ENCODE peak calls at places on chromosomes 12 and 14, in ten cellular contexts. L, T, H, F, K, W, X, V, C and Q are unnamed samples.

GRCh38 chr14:56274556-56274955 is 156.3 kb downstream of the PELI2 start:
- DNase-seq in X (no peak), W (no peak), H (no peak), V (no peak), L (no peak), F (peak), C (no peak), T (no peak), K (no peak), Q (no peak)

GRCh38 chr14:106436310-106436905 is 910.0 kb downstream of the TMEM121 start:
- DNase-seq in F (no peak), L (no peak), W (peak), C (no peak), T (no peak), K (no peak), X (no peak), H (no peak), V (no peak), Q (no peak)

GRCh38 chr12:50734409-50735263 is 29.3 kb upstream of the ATF1 start:
- DNase-seq in T (no peak), K (peak), V (peak), C (no peak), F (peak), L (no peak), X (peak), W (peak), H (no peak), Q (no peak)

GRCh38 chr14:85531594-85532391 is 1.8 kb downstream of the FLRT2 start:
- DNase-seq in X (no peak), V (peak), C (peak), F (peak), L (peak), H (peak), K (no peak), T (no peak), W (peak), Q (no peak)

GRCh38 chr12:49783917-49784676 is 42.7 kb downstream of the TMBIM6 start:
- DNase-seq in X (no peak), V (peak), T (no peak), W (no peak), H (no peak), L (no peak), F (peak), K (no peak), C (no peak), Q (no peak)

GRCh38 chr14:74955229-74955999 is at the start of gene PGF:
- DNase-seq in W (peak), K (peak), C (peak), L (peak), V (no peak), X (peak), T (no peak), H (peak), F (peak), Q (no peak)

GRCh38 chr12:68482660-68483059 is 128.0 kb upstream of the RAP1B start:
- DNase-seq in L (no peak), V (no peak), T (no peak), C (no peak), H (no peak), F (no peak), K (no peak), X (no peak), W (no peak), Q (no peak)

GRCh38 chr14:74973003-74973614 is 17.7 kb upstream of the PGF start:
- DNase-seq in V (no peak), L (peak), T (no peak), X (no peak), K (no peak), C (peak), W (no peak), H (peak), F (peak), Q (no peak)

GRCh38 chr12:43847427-43847826 is 11.5 kb downstream of the TMEM117 start:
- DNase-seq in C (no peak), X (no peak), K (peak), F (peak), H (no peak), W (no peak), V (peak), L (no peak), T (peak), Q (peak)

GRCh38 chr12:119486599-119487154 is 106.9 kb upstream of the TMEM233 start:
- DNase-seq in K (no peak), C (no peak), X (no peak), L (no peak), T (no peak), H (no peak), W (peak), V (no peak), F (no peak), Q (no peak)

GRCh38 chr14:75640876-75641275 is 19.8 kb downstream of the ERG28 start:
- DNase-seq in H (no peak), F (no peak), W (no peak), X (no peak), T (no peak), K (peak), C (no peak), L (no peak), V (no peak), Q (no peak)

GRCh38 chr14:91320266-91320665 is 75.8 kb upstream of the GPR68 start:
- DNase-seq in V (no peak), K (no peak), H (no peak), L (no peak), X (no peak), F (peak), T (no peak), W (no peak), C (no peak), Q (no peak)

GRCh38 chr12:110224379-110225304 is 56.4 kb upstream of the ATP2A2 start:
- DNase-seq in H (no peak), F (peak), X (no peak), L (no peak), V (peak), W (no peak), K (peak), T (peak), C (peak), Q (no peak)

GRCh38 chr12:89947437-89948265 is 239.0 kb upstream of the ATP2B1 start:
- DNase-seq in V (peak), H (no peak), F (peak), T (no peak), C (no peak), W (peak), X (no peak), L (no peak), K (peak), Q (peak)

GRCh38 chr12:65330341-65330740 is 51.9 kb downstream of the MSRB3 start:
- DNase-seq in T (no peak), L (no peak), F (peak), H (no peak), X (no peak), V (peak), K (no peak), W (no peak), C (no peak), Q (no peak)

GRCh38 chr12:80216890-80217559 is 117.7 kb downstream of the OTOGL start:
- DNase-seq in L (no peak), F (no peak), K (no peak), H (no peak), X (no peak), W (peak), V (no peak), C (no peak), T (no peak), Q (no peak)

GRCh38 chr12:72282721-72283120 is 10.6 kb downstream of the TRHDE start:
- DNase-seq in H (no peak), K (peak), L (no peak), F (peak), W (peak), X (no peak), V (peak), C (no peak), T (no peak), Q (no peak)

GRCh38 chr12:27193106-27193505 is 51.0 kb upstream of the STK38L start:
- DNase-seq in C (no peak), L (no peak), V (peak), T (no peak), H (peak), X (no peak), W (no peak), F (no peak), K (no peak), Q (no peak)

GRCh38 chr12:27869567-27869966 is 89.5 kb upstream of the MANSC4 start:
- DNase-seq in L (no peak), H (peak), F (no peak), V (no peak), C (no peak), W (no peak), X (no peak), T (no peak), K (no peak), Q (no peak)

GRCh38 chr14:105993814-105994213 is 467.4 kb downstream of the TMEM121 start:
- DNase-seq in F (no peak), H (no peak), V (no peak), K (no peak), L (no peak), X (no peak), T (no peak), W (no peak), C (no peak), Q (no peak)

GRCh38 chr14:51182166-51182565 is 57.9 kb upstream of the TMX1 start:
- DNase-seq in T (peak), F (no peak), X (no peak), V (peak), H (no peak), W (no peak), C (no peak), K (peak), L (no peak), Q (peak)

GRCh38 chr12:103571286-103571685 is 15.8 kb upstream of the STAB2 start:
- DNase-seq in X (peak), H (peak), F (no peak), C (no peak), K (no peak), V (no peak), T (no peak), W (peak), L (no peak), Q (no peak)

GRCh38 chr12:102061096-102061555 is 665 bp downstream of the WASHC3 start:
- DNase-seq in F (no peak), C (no peak), K (peak), X (no peak), H (no peak), W (no peak), T (no peak), L (no peak), V (peak), Q (peak)

GRCh38 chr12:91493308-91493707 is 310.7 kb upstream of the DCN start:
- DNase-seq in W (no peak), X (no peak), K (peak), L (no peak), C (no peak), H (no peak), F (no peak), T (no peak), V (peak), Q (no peak)

GRCh38 chr12:66329941-66330340 is 27.6 kb downstream of the HELB start:
- DNase-seq in F (peak), K (no peak), C (no peak), X (no peak), T (peak), L (no peak), W (no peak), H (no peak), V (no peak), Q (peak)

GRCh38 chr12:123143753-123144461 is 7.0 kb downstream of the PITPNM2 start:
- DNase-seq in L (no peak), F (no peak), T (no peak), V (no peak), C (no peak), K (no peak), H (no peak), W (no peak), X (no peak), Q (no peak)
- H3K27ac ChIP-seq in L (no peak), F (no peak), T (no peak), V (no peak), C (peak), K (no peak), H (peak), W (no peak), X (peak), Q (no peak)

DNA sequence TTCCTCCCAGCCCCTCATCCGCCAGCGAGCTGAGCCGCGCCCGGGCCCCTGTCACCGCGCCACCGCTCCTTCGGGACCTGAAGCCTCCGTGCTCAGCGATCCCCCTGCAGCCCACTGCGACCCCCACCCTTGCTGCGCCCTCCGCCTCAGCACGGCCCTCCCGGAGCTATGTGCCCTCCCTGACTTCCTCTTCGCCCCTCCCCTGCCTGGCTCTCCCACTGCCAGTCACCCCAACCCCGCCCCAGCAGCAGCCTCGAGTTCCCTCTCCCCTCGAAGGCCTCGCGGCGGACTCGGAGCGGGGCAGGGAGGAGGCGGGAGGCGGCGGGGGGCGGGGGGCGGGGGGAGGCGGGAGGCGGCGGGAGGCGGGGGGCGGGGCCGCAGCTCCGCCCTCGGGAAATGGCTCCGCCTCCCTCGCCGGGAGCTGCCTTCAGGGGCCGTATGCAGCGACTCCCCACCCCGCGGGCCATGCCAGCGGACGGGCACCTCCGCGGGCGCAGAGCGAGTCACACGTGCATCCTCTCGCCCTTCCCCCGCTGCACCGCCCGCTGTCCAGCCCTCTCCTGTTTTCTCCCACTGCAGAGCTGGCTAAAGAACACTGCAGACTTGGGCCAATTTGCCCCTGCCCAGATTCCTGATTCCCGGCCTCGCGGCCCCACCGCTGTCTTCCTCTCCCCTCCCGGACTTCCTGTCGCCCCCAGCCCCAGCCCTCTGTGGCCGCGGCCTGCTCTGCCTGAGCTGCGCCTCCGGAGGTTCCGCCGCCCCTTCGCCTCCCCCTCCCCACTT is 29.1 kb upstream of the ADIPOR2 start:
- DNase-seq in T (peak), H (peak), L (peak), F (peak), X (peak), V (peak), W (peak), K (peak), C (peak), Q (no peak)
- H3K27ac ChIP-seq in T (peak), H (peak), L (no peak), F (no peak), X (peak), V (no peak), W (peak), K (no peak), C (peak), Q (peak)

GRCh38 chr14:52663850-52664249 is 31.5 kb downstream of the ERO1A start:
- DNase-seq in F (no peak), X (no peak), W (peak), T (no peak), L (no peak), V (no peak), K (no peak), C (no peak), H (no peak), Q (no peak)
- H3K27ac ChIP-seq in F (no peak), X (no peak), W (no peak), T (no peak), L (no peak), V (no peak), K (no peak), C (no peak), H (no peak), Q (no peak)

GRCh38 chr14:34875031-34875922 is at the start of gene BAZ1A:
- DNase-seq in K (peak), H (peak), C (peak), L (peak), W (peak), T (no peak), X (peak), V (peak), F (peak), Q (peak)
- H3K27ac ChIP-seq in K (peak), H (peak), C (peak), L (peak), W (peak), T (peak), X (peak), V (peak), F (peak), Q (peak)

DNA sequence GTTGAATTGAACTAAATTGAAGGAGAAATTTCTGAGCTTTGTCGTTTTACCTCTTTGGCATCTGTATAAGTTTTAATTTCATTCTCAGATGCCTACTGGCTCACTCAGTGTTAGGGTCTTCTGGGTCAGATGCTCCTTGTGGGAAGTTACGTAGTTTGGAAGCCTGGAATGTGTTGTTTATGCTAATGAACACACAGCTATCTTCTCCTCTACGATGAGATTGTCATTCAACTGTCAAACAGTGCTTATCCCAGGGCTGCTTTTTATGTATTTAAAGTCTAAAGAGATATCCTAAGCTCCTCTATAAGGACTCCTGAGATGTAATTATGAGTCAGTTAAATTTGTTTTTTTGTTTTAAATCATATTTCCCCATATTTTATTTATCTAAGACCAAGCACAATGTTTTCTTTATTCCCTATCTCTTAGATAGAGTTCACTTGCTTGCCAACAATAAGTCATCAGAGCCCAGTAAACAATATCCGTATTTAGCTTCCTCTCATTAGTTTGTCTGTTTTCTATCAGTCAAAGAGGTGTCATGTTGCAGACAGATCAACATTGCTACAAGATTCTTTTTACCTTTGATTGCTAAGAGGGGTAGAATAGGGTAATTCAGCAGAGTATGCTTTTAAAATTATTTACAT is 368.0 kb upstream of the PDE3A start:
- DNase-seq in T (no peak), H (no peak), V (no peak), W (peak), C (no peak), L (no peak), F (no peak), K (no peak), X (no peak), Q (no peak)
- H3K27ac ChIP-seq in T (no peak), H (peak), V (no peak), W (no peak), C (no peak), L (no peak), F (no peak), K (no peak), X (no peak), Q (no peak)

DNA sequence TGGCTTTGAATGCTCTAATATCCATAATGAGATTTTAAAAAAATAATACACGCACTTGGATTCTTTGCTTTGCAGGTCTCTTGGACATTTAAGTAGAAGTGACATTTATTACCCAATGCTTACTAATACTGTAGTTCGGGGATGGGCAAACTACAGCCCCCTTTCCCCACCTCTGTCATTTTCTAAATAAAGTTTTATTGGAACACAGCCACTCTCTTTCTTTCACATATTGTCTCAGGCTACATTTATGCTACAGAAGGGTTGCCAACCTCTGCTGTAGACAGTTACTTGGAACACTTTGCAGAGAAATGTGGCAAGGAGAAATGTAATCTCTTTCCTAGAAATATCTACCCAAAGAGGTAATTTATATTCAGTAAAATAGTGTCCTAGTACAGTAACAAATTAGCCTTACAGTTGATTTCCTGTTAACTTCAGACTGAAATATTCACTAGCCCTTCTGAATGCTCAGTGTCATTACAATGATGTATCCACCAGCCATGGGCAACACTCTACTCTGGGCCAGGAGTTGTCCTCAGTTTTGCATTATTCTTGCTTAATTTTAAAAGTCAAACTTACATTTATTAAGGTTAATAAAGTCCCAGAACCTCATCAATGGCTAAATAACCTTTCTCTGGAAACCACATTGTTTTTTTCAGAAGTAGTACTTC is 269.5 kb upstream of the AMIGO2 start:
- DNase-seq in V (no peak), F (no peak), X (no peak), K (no peak), T (no peak), L (no peak), H (no peak), W (no peak), C (no peak), Q (no peak)
- H3K27ac ChIP-seq in V (no peak), F (no peak), X (no peak), K (no peak), T (no peak), L (no peak), H (no peak), W (no peak), C (no peak), Q (no peak)

GRCh38 chr14:104435147-104436046 is 144.2 kb upstream of the C14orf180 start:
- DNase-seq in T (no peak), K (no peak), X (no peak), W (no peak), H (no peak), C (no peak), F (peak), V (no peak), L (peak), Q (no peak)
- H3K27ac ChIP-seq in T (no peak), K (no peak), X (no peak), W (no peak), H (peak), C (no peak), F (no peak), V (no peak), L (no peak), Q (no peak)

DNA sequence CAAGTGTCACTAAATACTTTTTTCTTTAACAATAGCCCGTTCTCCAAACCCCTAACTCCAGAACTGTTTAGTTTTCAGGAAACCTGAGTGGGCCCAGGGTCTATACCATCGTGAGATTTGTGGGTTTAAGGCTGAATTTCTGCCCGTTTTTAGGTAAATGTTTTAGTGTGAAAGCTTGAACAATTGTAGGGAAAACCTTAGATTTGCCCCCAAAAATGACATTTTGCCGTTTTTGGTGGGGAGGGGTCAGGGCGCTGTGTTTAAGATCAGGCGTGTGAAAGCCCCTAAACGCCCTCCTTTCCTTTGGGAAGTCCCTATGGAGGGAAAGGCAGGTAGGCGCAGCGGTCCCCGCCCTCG is 316 bp upstream of the PRPF39 start:
- DNase-seq in T (no peak), K (no peak), H (no peak), V (no peak), F (no peak), X (no peak), W (no peak), L (no peak), C (no peak), Q (no peak)
- H3K27ac ChIP-seq in T (peak), K (no peak), H (peak), V (peak), F (peak), X (no peak), W (no peak), L (no peak), C (peak), Q (peak)

GRCh38 chr14:35549551-35549950 is 15.6 kb downstream of the INSM2 start:
- DNase-seq in T (no peak), X (no peak), H (no peak), F (no peak), W (peak), K (no peak), L (no peak), C (no peak), V (no peak), Q (no peak)
- H3K27ac ChIP-seq in T (no peak), X (no peak), H (no peak), F (no peak), W (peak), K (no peak), L (no peak), C (no peak), V (no peak), Q (no peak)